ENCODE peak calls at places on chromosome 10, in eight cellular contexts. E, V, K, W, H, T, I and M are unnamed samples.

GRCh38 chr10:260819-261429 is 125.7 kb downstream of the ZMYND11 start:
- DNase-seq in E (no peak), V (no peak), K (no peak), W (no peak), H (no peak), T (no peak), I (no peak), M (no peak)

GRCh38 chr10:121935702-121936101 is 7.9 kb upstream of the ATE1 start:
- DNase-seq in E (peak; percentile 21), V (no peak), K (no peak), W (no peak), H (no peak), T (no peak), I (no peak), M (no peak)

GRCh38 chr10:88980836-88981235 is 9.8 kb upstream of the FAS start:
- DNase-seq in E (no peak), V (no peak), K (no peak), W (no peak), H (no peak), T (no peak), I (no peak), M (no peak)

GRCh38 chr10:120423350-120424197 is 33.5 kb upstream of the PLPP4 start:
- DNase-seq in E (peak; percentile 62), V (no peak), K (peak; percentile 81), W (no peak), H (peak; percentile 70), T (peak; percentile 45), I (no peak), M (no peak)

GRCh38 chr10:124325998-124326636 is 92.6 kb downstream of the OAT start:
- DNase-seq in E (no peak), V (no peak), K (no peak), W (no peak), H (no peak), T (no peak), I (no peak), M (no peak)

GRCh38 chr10:62000037-62000603 is 98.6 kb downstream of the ARID5B start:
- DNase-seq in E (no peak), V (no peak), K (no peak), W (no peak), H (no peak), T (no peak), I (no peak), M (no peak)

GRCh38 chr10:58666024-58666423 is 153.4 kb downstream of the BICC1 start:
- DNase-seq in E (no peak), V (no peak), K (peak; percentile 78), W (no peak), H (peak; percentile 71), T (no peak), I (no peak), M (no peak)

GRCh38 chr10:124515244-124515970 is 53.8 kb downstream of the LHPP start:
- DNase-seq in E (no peak), V (no peak), K (no peak), W (no peak), H (no peak), T (no peak), I (no peak), M (no peak)

GRCh38 chr10:117541405-117541908 is 1.1 kb upstream of the EMX2 start:
- DNase-seq in E (peak; percentile 41), V (peak; percentile 84), K (peak; percentile 85), W (no peak), H (no peak), T (no peak), I (peak; percentile 56), M (no peak)

GRCh38 chr10:120477006-120477722 is 20.1 kb downstream of the PLPP4 start:
- DNase-seq in E (peak; percentile 40), V (no peak), K (peak; percentile 46), W (no peak), H (no peak), T (no peak), I (no peak), M (no peak)

GRCh38 chr10:62108768-62109430 is 159.7 kb downstream of the RTKN2 start:
- DNase-seq in E (no peak), V (no peak), K (no peak), W (no peak), H (no peak), T (no peak), I (no peak), M (no peak)

GRCh38 chr10:114795039-114795438 is 26.5 kb upstream of the FHIP2A start:
- DNase-seq in E (no peak), V (no peak), K (no peak), W (no peak), H (no peak), T (no peak), I (no peak), M (no peak)

GRCh38 chr10:14859775-14860174 is 18.9 kb upstream of the SUV39H2 start:
- DNase-seq in E (no peak), V (no peak), K (no peak), W (no peak), H (no peak), T (no peak), I (no peak), M (no peak)

GRCh38 chr10:14858338-14858925 is 20.2 kb upstream of the SUV39H2 start:
- DNase-seq in E (no peak), V (no peak), K (no peak), W (no peak), H (no peak), T (no peak), I (no peak), M (no peak)

GRCh38 chr10:14852236-14852635 is 14.1 kb downstream of the HSPA14 start:
- DNase-seq in E (no peak), V (no peak), K (peak; percentile 5), W (no peak), H (no peak), T (no peak), I (no peak), M (no peak)

GRCh38 chr10:14859043-14859442 is 19.6 kb upstream of the SUV39H2 start:
- DNase-seq in E (no peak), V (no peak), K (no peak), W (no peak), H (no peak), T (no peak), I (no peak), M (no peak)

DNA sequence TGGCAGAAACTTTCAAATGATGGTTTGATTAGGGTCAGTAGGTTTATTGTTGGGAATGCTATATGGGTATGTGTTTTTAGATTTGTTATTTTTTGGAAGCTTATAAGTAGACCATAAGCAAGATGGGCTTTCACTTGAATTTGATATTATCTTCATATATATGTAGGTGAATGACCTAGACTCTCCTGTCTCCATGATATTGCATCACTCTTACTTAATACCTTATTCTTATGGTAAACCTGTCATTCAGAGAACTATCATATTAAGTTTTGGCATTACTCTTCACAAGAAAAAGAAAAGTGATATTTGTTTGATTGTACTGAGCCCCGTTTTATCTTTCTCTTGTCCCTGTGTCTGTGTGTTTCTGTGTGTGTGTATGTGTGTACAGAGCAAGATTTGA is 17.3 kb downstream of the HSPA14 start:
- DNase-seq in E (no peak), V (no peak), K (no peak), W (no peak), H (no peak), T (no peak), I (no peak), M (no peak)
- TF ChIP-seq CTCF in E (no peak), V (no peak), K (no peak), W (no peak), H (no peak), T (no peak), I (no peak), M (no peak)

GRCh38 chr10:18582803-18583202 is 68.6 kb downstream of the NSUN6 start:
- DNase-seq in E (peak; percentile 23), V (no peak), K (peak; percentile 17), W (no peak), H (no peak), T (no peak), I (no peak), M (no peak)

GRCh38 chr10:18577823-18578685 is 73.3 kb downstream of the NSUN6 start:
- DNase-seq in E (no peak), V (no peak), K (no peak), W (no peak), H (no peak), T (no peak), I (no peak), M (no peak)

DNA sequence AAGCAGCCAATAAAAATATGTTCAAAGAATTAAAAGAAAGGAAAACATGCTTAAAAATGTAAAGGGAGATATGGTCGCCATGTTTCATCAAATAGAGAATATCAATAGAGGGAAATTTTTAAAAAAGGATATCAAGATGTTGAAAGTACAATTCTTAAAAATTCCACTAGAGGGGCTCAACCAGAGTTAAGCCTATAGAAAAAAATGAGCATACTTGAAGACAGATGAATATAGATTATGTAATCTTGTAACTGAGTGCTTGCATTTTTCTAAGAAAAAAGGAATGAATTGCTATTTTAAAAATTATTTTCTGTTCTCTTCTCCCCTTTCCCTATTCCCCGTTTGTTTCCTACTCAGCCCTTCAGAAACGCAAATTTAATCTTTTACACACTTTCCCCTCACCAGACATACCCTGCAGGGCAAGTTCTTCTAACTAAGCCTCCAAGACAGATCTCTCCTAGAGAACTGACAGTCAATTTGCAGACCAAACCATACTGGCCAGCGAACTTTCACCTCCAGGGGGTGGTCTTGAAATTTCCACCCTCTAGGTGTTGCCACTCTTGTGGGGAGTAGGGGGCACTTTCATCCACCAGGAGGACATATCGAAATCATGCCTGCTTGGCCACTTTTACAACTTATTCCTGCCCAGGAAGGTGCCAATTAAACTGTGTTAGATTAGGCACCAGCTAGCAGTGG is 67.7 kb downstream of the NSUN6 start:
- DNase-seq in E (peak; percentile 27), V (no peak), K (peak; percentile 61), W (no peak), H (peak; percentile 5), T (no peak), I (no peak), M (no peak)
- TF ChIP-seq CTCF in E (peak; percentile 27), V (peak; percentile 60), K (peak; percentile 50), W (peak; percentile 6), H (peak; percentile 19), T (peak; percentile 57), I (no peak), M (no peak)

DNA sequence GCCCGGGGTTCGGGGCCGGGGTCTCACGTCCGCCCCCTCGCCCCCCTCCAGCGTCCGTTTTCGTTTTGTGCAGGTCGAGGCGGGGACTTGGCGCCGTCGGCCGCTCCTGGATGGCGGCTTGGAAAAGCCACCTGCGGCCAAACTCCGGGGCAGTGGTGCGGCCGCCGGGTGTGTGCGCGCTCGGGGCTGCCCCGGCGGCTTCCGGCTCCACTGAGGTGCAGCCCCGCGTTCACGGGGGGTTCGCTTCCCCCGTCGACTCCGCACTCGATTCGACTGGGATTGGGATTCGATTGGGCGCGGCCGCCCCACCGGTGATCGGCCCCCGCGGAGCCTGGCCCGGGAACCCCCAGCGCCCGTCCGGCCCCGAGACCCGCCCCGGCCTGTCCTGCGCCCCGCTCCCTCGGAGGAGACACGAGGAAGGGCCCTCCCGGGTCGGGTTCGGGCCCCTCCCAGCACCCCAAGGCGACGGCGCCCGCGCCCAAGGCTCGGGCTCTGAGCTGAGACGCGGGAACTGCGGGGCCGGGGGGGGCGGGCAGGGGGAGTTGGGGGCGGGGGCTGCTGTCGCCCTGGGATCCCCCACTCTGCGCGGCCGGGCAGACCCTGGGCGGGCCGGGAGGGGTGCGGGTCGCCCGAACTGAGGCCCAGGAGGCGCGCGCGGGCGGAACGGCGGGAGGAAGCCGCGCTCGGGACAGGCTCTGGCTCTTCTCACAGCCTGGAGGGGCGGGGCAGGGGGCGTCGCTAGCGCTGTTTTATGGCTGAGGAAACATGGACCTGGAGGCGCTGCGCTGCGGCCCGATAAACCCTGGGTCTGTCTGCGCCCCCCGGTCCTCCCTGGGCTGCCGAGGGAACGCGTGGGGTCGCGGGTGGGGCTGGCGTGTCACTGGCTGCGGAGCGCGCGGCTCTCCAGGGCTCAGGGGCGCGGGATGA is 1.6 kb upstream of the NKX6-2 start:
- DNase-seq in E (no peak), V (no peak), K (no peak), W (no peak), H (no peak), T (no peak), I (no peak), M (no peak)
- TF ChIP-seq CTCF in E (no peak), V (no peak), K (no peak), W (no peak), H (no peak), T (no peak), I (no peak), M (no peak)

GRCh38 chr10:52653510-52653909 is 119.1 kb downstream of the MBL2 start:
- DNase-seq in E (peak; percentile 9), V (no peak), K (no peak), W (no peak), H (no peak), T (no peak), I (no peak), M (no peak)
- TF ChIP-seq CTCF in E (no peak), V (no peak), K (no peak), W (no peak), H (no peak), T (no peak), I (no peak), M (no peak)